ENCODE peak calls at places on chromosomes 12 and 14, in nine cellular contexts. R, K, Z, B, C, Y, W, Q and T are unnamed samples.

GRCh38 chr14:95770777-95771176 is 56.9 kb upstream of the TCL1A start:
- DNase-seq in Y (no peak), Q (no peak), B (no peak), W (no peak), C (no peak), R (no peak), K (no peak), Z (no peak), T (no peak)

GRCh38 chr14:104912053-104912452 is 12.6 kb upstream of the PLD4 start:
- DNase-seq in R (no peak), B (no peak), W (no peak), Q (no peak), Z (no peak), K (no peak), C (no peak), Y (no peak), T (no peak)

GRCh38 chr12:93140801-93141200 is 211.7 kb upstream of the EEA1 start:
- DNase-seq in Q (no peak), B (no peak), K (no peak), C (no peak), W (no peak), Y (no peak), Z (no peak), R (no peak), T (no peak)

GRCh38 chr14:24430143-24430681 is 458 bp downstream of the KHNYN start:
- DNase-seq in Y (peak), W (peak), B (peak), K (peak), Q (no peak), R (no peak), C (peak), Z (peak), T (peak)

GRCh38 chr12:85872497-85873091 is 1.5 kb upstream of the NTS start:
- DNase-seq in R (peak), B (peak), Z (peak), W (no peak), C (peak), K (peak), Y (no peak), Q (peak), T (peak)

GRCh38 chr12:3681595-3681921 is 71.4 kb downstream of the CRACR2A start:
- DNase-seq in K (no peak), Y (no peak), C (no peak), Z (no peak), R (no peak), W (no peak), Q (no peak), B (no peak), T (no peak)

GRCh38 chr12:111274820-111275219 is 94.1 kb downstream of the PHETA1 start:
- DNase-seq in C (no peak), K (no peak), Q (no peak), Y (peak), B (peak), W (no peak), Z (no peak), R (no peak), T (no peak)

GRCh38 chr12:87704374-87704773 is 324.8 kb downstream of the C12orf50 start:
- DNase-seq in C (no peak), R (no peak), Q (no peak), W (no peak), B (no peak), Z (no peak), Y (no peak), K (no peak), T (no peak)

GRCh38 chr14:105064721-105065143 is 498 bp downstream of the GPR132 start:
- DNase-seq in K (no peak), B (peak), Y (peak), W (no peak), Q (no peak), R (no peak), Z (peak), C (peak), T (no peak)

GRCh38 chr14:65623759-65624158 is 211.2 kb downstream of the FUT8 start:
- DNase-seq in C (no peak), R (no peak), W (no peak), Q (no peak), K (no peak), B (no peak), Y (no peak), Z (no peak), T (no peak)

GRCh38 chr12:66345212-66345611 is 42.9 kb downstream of the HELB start:
- DNase-seq in Z (no peak), C (no peak), Y (no peak), B (no peak), W (no peak), R (no peak), Q (no peak), K (no peak), T (no peak)

GRCh38 chr12:130993759-130994670 is 40.3 kb downstream of the ADGRD1 start:
- DNase-seq in W (no peak), B (no peak), R (no peak), K (no peak), Z (no peak), Q (no peak), C (no peak), Y (no peak), T (no peak)

GRCh38 chr12:111424793-111425251 is 19.1 kb downstream of the SH2B3 start:
- DNase-seq in Y (peak), W (no peak), C (no peak), Q (no peak), R (no peak), B (no peak), K (no peak), Z (no peak), T (no peak)

GRCh38 chr12:1719139-1719538 is 28.3 kb downstream of the ADIPOR2 start:
- DNase-seq in K (peak), W (no peak), R (no peak), Y (no peak), B (peak), Z (no peak), C (no peak), Q (no peak), T (peak)

GRCh38 chr12:89693639-89694202 is 14.9 kb downstream of the ATP2B1 start:
- DNase-seq in Q (no peak), R (peak), K (peak), B (no peak), W (no peak), C (no peak), Y (no peak), Z (no peak), T (no peak)

GRCh38 chr14:97219356-97220017 is 422.3 kb downstream of the VRK1 start:
- DNase-seq in K (no peak), W (no peak), B (no peak), C (no peak), Z (no peak), Q (no peak), Y (no peak), R (no peak), T (no peak)

DNA sequence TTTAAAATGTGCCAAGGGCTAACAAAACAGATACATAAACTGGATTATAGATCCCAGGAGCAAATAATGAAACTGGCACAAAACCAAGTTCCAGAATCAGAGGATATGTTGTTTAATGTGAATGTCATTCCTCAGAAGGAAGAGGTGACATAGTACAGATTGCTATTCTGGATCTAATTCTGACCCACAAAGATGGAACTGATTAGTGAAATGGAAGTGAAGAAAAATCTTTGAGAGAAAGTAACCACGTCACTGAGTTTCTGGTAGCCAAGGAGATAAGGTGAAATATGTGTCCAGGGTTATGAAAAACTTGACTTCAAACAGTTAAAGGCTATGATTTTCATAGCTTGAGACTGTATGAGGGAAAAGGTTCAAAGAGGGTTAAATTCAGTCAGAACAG is 8.3 kb downstream of the OR10AD1 start:
- DNase-seq in W (no peak), C (no peak), R (no peak), B (peak), Z (no peak), K (peak), Q (no peak), Y (no peak), T (peak)
- H3K4me3 ChIP-seq in W (no peak), C (no peak), R (no peak), B (no peak), Z (no peak), K (no peak), Q (no peak), Y (no peak), T (peak)

GRCh38 chr14:32078794-32079663 is 1.9 kb downstream of the ARHGAP5 start:
- DNase-seq in Z (no peak), C (peak), W (no peak), R (no peak), B (peak), Y (no peak), Q (no peak), K (no peak), T (peak)
- TF ChIP-seq CTCF in Z (no peak), C (no peak), W (no peak), R (no peak), B (no peak), Y (no peak), Q (no peak), K (no peak), T (no peak)

DNA sequence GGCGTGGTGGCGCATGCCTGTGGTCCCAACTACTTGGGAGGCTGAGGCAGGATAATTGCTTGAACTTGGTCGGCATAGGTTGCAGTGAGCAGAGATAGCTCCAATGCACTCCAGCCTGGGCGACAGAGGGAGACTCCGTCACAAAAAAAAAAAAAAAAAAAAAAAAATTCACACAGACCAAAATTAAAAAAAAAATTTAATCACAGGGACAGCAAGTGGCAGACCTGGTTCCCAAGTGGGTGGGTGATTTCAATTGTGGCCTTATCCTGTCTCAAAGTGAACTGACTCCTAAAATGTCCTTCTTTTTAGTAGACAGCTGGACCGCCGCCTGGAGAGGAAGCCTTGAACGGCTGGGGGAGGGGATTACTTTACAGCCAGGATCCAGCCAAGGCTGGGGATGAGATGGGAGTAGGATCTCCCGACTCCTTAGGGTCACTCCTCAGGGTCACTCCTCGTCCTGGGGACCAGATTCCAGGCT is 1.6 kb upstream of the KCNH3 start:
- DNase-seq in W (no peak), K (no peak), Z (no peak), C (no peak), R (no peak), B (no peak), Y (peak), Q (no peak), T (no peak)
- H3K4me3 ChIP-seq in W (peak), K (peak), Z (peak), C (peak), R (peak), B (no peak), Y (peak), Q (no peak), T (peak)

DNA sequence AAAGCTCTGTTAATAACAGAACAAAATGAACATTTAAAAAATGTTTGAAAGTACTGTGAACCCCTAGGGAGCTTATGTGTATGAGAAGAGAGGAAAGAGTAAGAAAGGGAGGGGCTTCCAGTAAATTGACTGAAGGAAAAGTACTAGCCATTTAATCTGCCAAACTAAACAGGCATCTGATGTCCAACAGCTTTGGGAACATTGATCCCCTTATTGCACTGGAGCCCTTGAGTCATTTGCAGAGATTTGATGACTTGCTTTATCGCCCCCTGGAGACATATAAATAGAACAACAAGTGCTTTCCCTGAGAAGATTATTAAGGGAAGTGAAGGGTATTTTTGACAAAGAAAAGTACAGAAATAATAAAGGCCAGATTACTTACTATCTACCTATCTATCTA is 319.3 kb upstream of the NOVA1 start:
- DNase-seq in W (no peak), K (peak), B (peak), Y (no peak), R (no peak), C (peak), Q (no peak), Z (no peak), T (peak)
- TF ChIP-seq CTCF in W (no peak), K (peak), B (peak), Y (peak), R (peak), C (peak), Q (no peak), Z (no peak), T (peak)